ENCODE peak calls at places on chromosomes 16 and 17, in five cellular contexts. M, F, Y, L and R are unnamed samples.

GRCh38 chr16:67199011-67199807 is at the start of gene ELMO3:
- DNase-seq in M (no peak), F (peak; percentile 86), Y (peak; percentile 88), L (no peak), R (no peak)

GRCh38 chr16:66878067-66878466 is 2.2 kb upstream of the PDP2 start:
- DNase-seq in M (no peak), F (no peak), Y (no peak), L (no peak), R (no peak)

GRCh38 chr17:63491976-63492575 is 15.2 kb downstream of the ACE start:
- DNase-seq in M (no peak), F (no peak), Y (no peak), L (no peak), R (no peak)

GRCh38 chr16:70156207-70156978 is 17.2 kb upstream of the CLEC18C start:
- DNase-seq in M (no peak), F (no peak), Y (no peak), L (peak; percentile 11), R (no peak)

GRCh38 chr16:4944333-4945281 is 7.7 kb upstream of the PPL start:
- DNase-seq in M (peak; percentile 98), F (peak; percentile 94), Y (peak; percentile 84), L (peak; percentile 54), R (peak; percentile 86)

GRCh38 chr16:24955975-24956731 is 59.0 kb downstream of the ARHGAP17 start:
- DNase-seq in M (no peak), F (no peak), Y (no peak), L (peak; percentile 17), R (no peak)

GRCh38 chr17:77827461-77827968 is 131.0 kb upstream of the TNRC6C start:
- DNase-seq in M (no peak), F (no peak), Y (no peak), L (no peak), R (no peak)

GRCh38 chr17:45277992-45278391 is 16.1 kb upstream of the SPATA32 start:
- DNase-seq in M (no peak), F (peak; percentile 67), Y (no peak), L (no peak), R (no peak)

GRCh38 chr17:794876-795275 is 12.7 kb downstream of the MRM3 start:
- DNase-seq in M (peak; percentile 24), F (peak; percentile 92), Y (peak; percentile 80), L (peak; percentile 64), R (peak; percentile 79)

GRCh38 chr17:14464741-14465140 is 163.9 kb downstream of the HS3ST3B1 start:
- DNase-seq in M (no peak), F (no peak), Y (no peak), L (no peak), R (no peak)

GRCh38 chr17:10021239-10021638 is 116.2 kb upstream of the RCVRN start:
- DNase-seq in M (no peak), F (peak; percentile 36), Y (peak; percentile 27), L (no peak), R (peak; percentile 48)

GRCh38 chr17:57739402-57740224 is 5.5 kb downstream of the CCDC182 start:
- DNase-seq in M (peak; percentile 53), F (no peak), Y (no peak), L (peak; percentile 44), R (no peak)

GRCh38 chr17:42709561-42709960 is 27.2 kb downstream of the CNTNAP1 start:
- DNase-seq in M (no peak), F (no peak), Y (no peak), L (no peak), R (no peak)

GRCh38 chr16:72990003-72990521 is 57.9 kb downstream of the ZFHX3 start:
- DNase-seq in M (no peak), F (peak; percentile 61), Y (peak; percentile 68), L (no peak), R (peak; percentile 81)

GRCh38 chr17:63997341-63998048 is 656 bp upstream of the PRR29 start:
- DNase-seq in M (no peak), F (no peak), Y (no peak), L (no peak), R (no peak)

GRCh38 chr17:77899494-77899893 is 59.0 kb upstream of the TNRC6C start:
- DNase-seq in M (no peak), F (no peak), Y (no peak), L (no peak), R (no peak)

GRCh38 chr16:81243927-81244326 is 5.4 kb downstream of the BCO1 start:
- DNase-seq in M (no peak), F (no peak), Y (no peak), L (no peak), R (no peak)

GRCh38 chr17:75319818-75320691 is 30.8 kb upstream of the SLC25A19 start:
- DNase-seq in M (no peak), F (no peak), Y (peak; percentile 46), L (no peak), R (no peak)

GRCh38 chr16:1810106-1810505 is 16.5 kb downstream of the HAGH start:
- DNase-seq in M (no peak), F (no peak), Y (no peak), L (no peak), R (no peak)

GRCh38 chr17:29744121-29744520 is 121.4 kb upstream of the CORO6 start:
- DNase-seq in M (no peak), F (no peak), Y (no peak), L (no peak), R (no peak)

GRCh38 chr17:67518881-67519280 is 141.8 kb downstream of the PITPNC1 start:
- DNase-seq in M (no peak), F (no peak), Y (no peak), L (no peak), R (no peak)

GRCh38 chr17:74432484-74433391 is 850 bp downstream of the GPRC5C start:
- DNase-seq in M (no peak), F (no peak), Y (no peak), L (no peak), R (no peak)

GRCh38 chr17:57783338-57783742 is 38.2 kb upstream of the CCDC182 start:
- DNase-seq in M (peak; percentile 53), F (peak; percentile 80), Y (peak; percentile 62), L (peak; percentile 84), R (peak; percentile 19)

GRCh38 chr17:78973196-78973595 is 6.5 kb downstream of the LGALS3BP start:
- DNase-seq in M (no peak), F (no peak), Y (no peak), L (no peak), R (no peak)

GRCh38 chr17:78969865-78970264 is 9.9 kb downstream of the LGALS3BP start:
- DNase-seq in M (no peak), F (no peak), Y (no peak), L (no peak), R (no peak)

GRCh38 chr17:78971764-78972506 is 7.8 kb downstream of the LGALS3BP start:
- DNase-seq in M (no peak), F (no peak), Y (no peak), L (no peak), R (no peak)

GRCh38 chr17:78972507-78973105 is 7.1 kb downstream of the LGALS3BP start:
- DNase-seq in M (no peak), F (no peak), Y (no peak), L (no peak), R (no peak)

DNA sequence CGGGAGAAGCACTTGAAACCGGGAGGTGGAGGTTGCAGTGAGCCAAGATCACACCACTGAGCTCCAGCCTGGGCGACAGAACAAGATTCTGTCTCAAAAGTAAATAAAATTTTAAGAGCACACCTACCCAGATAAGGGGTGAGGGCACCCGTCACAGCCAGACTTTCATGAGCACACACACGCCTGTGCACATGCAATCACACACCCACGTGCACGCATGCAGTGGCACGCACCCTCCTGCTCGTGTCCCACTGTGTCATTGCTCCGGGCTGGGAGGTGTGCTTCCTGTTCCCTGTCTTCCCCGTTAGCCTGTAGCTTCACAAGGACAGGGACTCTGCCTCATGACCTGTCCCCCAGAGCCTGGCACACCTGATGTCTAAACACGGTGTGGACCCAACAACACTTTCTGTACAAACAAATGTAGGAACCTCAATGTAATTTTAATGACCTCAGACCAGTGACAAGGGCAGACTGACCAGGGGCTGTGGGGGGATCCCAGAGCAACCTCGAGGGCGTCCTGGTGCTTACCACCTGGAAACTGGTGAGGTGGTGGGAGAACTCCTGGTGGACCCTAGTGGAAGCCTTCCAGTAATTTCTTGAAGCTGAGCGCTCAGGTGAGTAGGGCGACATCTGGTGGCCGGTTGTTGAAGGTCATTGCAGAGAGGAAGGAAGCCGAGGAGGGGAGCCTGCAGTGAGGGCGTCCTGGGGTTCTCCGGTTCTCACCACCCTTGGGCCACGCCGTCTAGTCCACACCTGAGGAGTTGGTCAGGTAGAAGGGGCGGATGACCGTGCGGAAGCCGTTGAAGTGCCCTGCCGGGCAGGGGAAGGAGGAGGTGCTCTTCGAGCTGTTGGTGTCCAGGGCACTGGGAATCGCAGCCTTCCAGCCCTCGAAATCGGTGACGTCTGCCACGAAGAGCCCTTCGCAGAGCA is 8.6 kb downstream of the LGALS3BP start:
- DNase-seq in M (peak; percentile 81), F (peak; percentile 86), Y (peak; percentile 86), L (peak; percentile 77), R (peak; percentile 83)
- TF ChIP-seq EP300 in M (no peak), F (no peak), Y (no peak), L (no peak), R (peak; percentile 16)

DNA sequence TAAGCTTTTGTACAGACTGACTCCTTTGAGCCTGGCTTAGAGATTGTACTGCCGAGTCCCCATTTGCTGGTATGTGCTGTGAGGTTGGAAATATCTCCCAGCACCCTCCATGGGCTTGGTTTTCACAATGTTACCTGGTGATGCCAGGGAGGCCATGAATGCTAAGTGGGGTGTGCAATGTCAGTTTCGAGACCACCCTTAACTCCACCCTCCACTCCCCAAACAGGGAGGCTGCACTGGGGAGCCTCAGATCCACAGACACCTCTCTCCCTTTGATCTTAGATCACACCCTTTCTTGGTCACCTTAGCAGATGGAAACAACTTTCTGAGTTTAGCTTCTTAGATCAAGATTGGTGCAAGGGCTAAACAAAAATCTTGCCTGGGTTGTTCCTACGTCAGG is 28.6 kb upstream of the PIK3R6 start:
- DNase-seq in M (no peak), F (no peak), Y (no peak), L (no peak), R (no peak)
- H3K4me1 ChIP-seq in M (no peaks in the 10 kb centered on the region), F (no peaks in the 10 kb centered on the region), Y (no peaks in the 10 kb centered on the region), L (no peaks in the 10 kb centered on the region), R (no peaks in the 10 kb centered on the region)

DNA sequence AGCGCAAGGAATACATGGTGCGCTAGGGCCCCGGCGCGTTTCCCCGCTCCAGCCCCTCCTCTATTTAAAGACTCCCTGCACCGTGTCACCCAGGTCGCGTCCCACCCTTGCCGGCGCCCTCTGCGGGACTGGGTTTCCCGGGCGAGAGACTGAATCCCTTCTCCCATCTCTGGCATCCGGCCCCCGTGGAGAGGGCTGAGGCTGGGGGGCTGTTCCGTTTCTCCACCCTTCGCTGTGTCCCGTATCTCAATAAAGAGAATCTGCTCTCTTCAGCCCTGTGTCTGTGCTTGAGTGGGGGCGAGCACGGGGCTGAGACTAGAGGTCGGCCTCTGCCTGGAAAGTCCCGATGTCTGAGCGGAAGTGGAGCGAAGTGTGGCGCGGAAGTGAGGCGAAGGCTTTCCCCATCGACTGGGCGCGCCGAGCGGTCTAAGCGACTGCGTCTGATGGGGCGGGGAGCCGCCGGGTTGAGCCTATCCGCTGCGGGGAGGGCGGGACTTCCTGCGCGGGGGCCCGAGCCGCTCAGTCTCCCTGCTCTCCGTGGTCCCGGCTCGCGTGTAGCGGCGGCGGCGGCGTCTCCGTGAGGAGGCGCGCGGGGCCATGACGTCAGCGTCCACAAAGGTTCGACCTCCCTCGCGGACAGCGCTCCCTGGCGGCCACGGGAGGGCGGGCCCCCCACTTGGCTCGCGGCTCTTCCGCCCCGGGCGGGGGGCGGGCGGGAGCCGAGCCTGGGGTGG is 2.0 kb downstream of the RNASEK start:
- DNase-seq in M (peak; percentile 90), F (peak; percentile 99), Y (peak; percentile 99), L (peak; percentile 90), R (peak; percentile 96)
- TF ChIP-seq EP300 in M (peak; percentile 9), F (no peak), Y (peak; percentile 36), L (no peak), R (peak; percentile 95)

DNA sequence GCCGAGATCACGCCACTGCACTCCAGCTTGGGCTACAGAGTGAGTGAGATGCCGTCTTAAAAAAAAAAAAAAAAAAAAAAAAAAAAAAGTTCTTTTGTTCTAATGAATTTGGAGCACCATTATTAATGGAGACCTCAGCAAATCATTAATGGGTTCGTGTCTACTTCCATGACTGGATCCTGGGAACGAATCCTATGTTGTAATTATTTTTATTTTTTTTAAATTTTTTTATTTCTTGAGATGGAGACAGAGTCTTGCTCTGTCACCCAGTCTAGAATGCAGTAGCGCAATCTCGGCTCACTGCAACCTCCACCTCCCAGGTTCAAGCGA is 30.7 kb downstream of the SPOP start:
- DNase-seq in M (no peak), F (no peak), Y (no peak), L (no peak), R (no peak)
- H3K4me1 ChIP-seq in M (peaks cover 14% of the 10 kb centered on the region), F (peaks cover 24% of the 10 kb centered on the region), Y (peaks cover 15% of the 10 kb centered on the region), L (peaks cover 5% of the 10 kb centered on the region), R (peaks cover 46% of the 10 kb centered on the region)